ENCODE peak calls at places on chromosomes 3 and 15, in four cellular contexts. G, F, H and C are unnamed samples.

GRCh38 chr3:97131476-97131875 is 317.1 kb downstream of the EPHA6 start:
- DNase-seq in G (no peak), H (no peak), F (no peak), C (no peak)

GRCh38 chr3:171134170-171134569 is 107.7 kb upstream of the SLC2A2 start:
- DNase-seq in F (no peak), G (no peak), H (no peak), C (no peak)

GRCh38 chr15:41873711-41874110 is 20.1 kb downstream of the SPTBN5 start:
- DNase-seq in F (no peak), G (no peak), H (no peak), C (no peak)

GRCh38 chr3:61733866-61734265 is 172.5 kb downstream of the PTPRG start:
- DNase-seq in F (no peak), G (no peak), H (no peak), C (no peak)

GRCh38 chr3:142863010-142863787 is 25.7 kb downstream of the PCOLCE2 start:
- DNase-seq in H (no peak), G (no peak), F (no peak), C (no peak)

GRCh38 chr15:99932676-99933402 is 199.6 kb upstream of the LYSMD4 start:
- DNase-seq in H (no peak), G (no peak), F (no peak), C (no peak)

GRCh38 chr3:123392871-123393620 is 55.8 kb downstream of the ADCY5 start:
- DNase-seq in H (no peak), G (no peak), F (no peak), C (no peak)

GRCh38 chr3:104628185-104628789 is 738.4 kb upstream of the ALCAM start:
- DNase-seq in F (no peak), H (peak; percentile 34), G (no peak), C (peak; percentile 12)

GRCh38 chr3:160804762-160805161 is 48.7 kb downstream of the PPM1L start:
- DNase-seq in H (no peak), F (no peak), G (no peak), C (no peak)

GRCh38 chr15:42085236-42085605 is 9.1 kb downstream of the PLA2G4D start:
- DNase-seq in F (peak; percentile 58), G (no peak), H (no peak), C (no peak)

GRCh38 chr15:77024273-77025065 is 29.5 kb downstream of the PSTPIP1 start:
- DNase-seq in G (no peak), H (peak; percentile 91), F (peak; percentile 84), C (peak; percentile 26)

GRCh38 chr3:73188707-73189106 is 127.2 kb downstream of the EBLN2 start:
- DNase-seq in G (no peak), F (no peak), H (no peak), C (no peak)

GRCh38 chr3:165669967-165670366 is 167.3 kb downstream of the BCHE start:
- DNase-seq in H (no peak), F (no peak), G (no peak), C (no peak)

GRCh38 chr15:22811640-22812039 is 25.2 kb downstream of the NIPA1 start:
- DNase-seq in H (peak; percentile 10), G (no peak), F (no peak), C (no peak)

GRCh38 chr3:128226794-128227399 is 73.6 kb downstream of the EEFSEC start:
- DNase-seq in H (peak; percentile 84), G (no peak), F (no peak), C (peak; percentile 14)

GRCh38 chr3:39965997-39966396 is 156.6 kb downstream of the MYRIP start:
- DNase-seq in F (no peak), H (no peak), G (no peak), C (no peak)

GRCh38 chr3:46674031-46674592 is 19.4 kb downstream of the ALS2CL start:
- DNase-seq in G (no peak), H (peak; percentile 40), F (peak; percentile 28), C (peak; percentile 27)

GRCh38 chr15:81296673-81297072 is 27.3 kb downstream of the STARD5 start:
- DNase-seq in H (no peak), F (peak; percentile 72), G (no peak), C (peak; percentile 95)

GRCh38 chr3:50317303-50317702 is 5.2 kb downstream of the HYAL2 start:
- DNase-seq in H (no peak), F (peak; percentile 73), G (no peak), C (no peak)

GRCh38 chr3:53269888-53270880 is 14.4 kb upstream of the TKT start:
- DNase-seq in H (peak; percentile 54), F (peak; percentile 92), G (no peak), C (peak; percentile 78)

GRCh38 chr3:80308637-80309036 is 540.8 kb upstream of the ROBO1 start:
- DNase-seq in F (no peak), G (no peak), H (no peak), C (no peak)

GRCh38 chr3:49353022-49353421 is 5.1 kb downstream of the GPX1 start:
- DNase-seq in H (no peak), G (no peak), F (no peak), C (no peak)

GRCh38 chr3:120648290-120648689 is 33.7 kb downstream of the HGD start:
- DNase-seq in F (no peak), H (no peak), G (no peak), C (no peak)

GRCh38 chr3:40719660-40720287 is 195.0 kb downstream of the ZNF621 start:
- DNase-seq in H (no peak), G (no peak), F (no peak), C (peak; percentile 15)

GRCh38 chr3:32969656-32970055 is 18.2 kb downstream of the CCR4 start:
- DNase-seq in F (no peak), G (no peak), H (no peak), C (no peak)

GRCh38 chr3:197327701-197328100 is 29.3 kb upstream of the DLG1 start:
- DNase-seq in F (no peak), H (no peak), G (no peak), C (peak; percentile 20)

GRCh38 chr15:83475551-83475950 is 28.4 kb downstream of the SH3GL3 start:
- DNase-seq in G (no peak), F (no peak), H (no peak), C (no peak)

GRCh38 chr3:51722362-51722761 is 15.5 kb downstream of the GRM2 start:
- DNase-seq in G (no peak), H (no peak), F (no peak), C (peak; percentile 16)

GRCh38 chr3:11810276-11810675 is 36.4 kb downstream of the TAMM41 start:
- DNase-seq in G (no peak), F (no peak), H (no peak), C (no peak)

GRCh38 chr15:51131596-51132290 is 37.0 kb upstream of the TNFAIP8L3 start:
- DNase-seq in H (no peak), F (no peak), G (no peak), C (no peak)

GRCh38 chr15:67097424-67097823 is 32.0 kb downstream of the SMAD3 start:
- DNase-seq in H (no peak), G (no peak), F (no peak), C (no peak)

GRCh38 chr15:38549222-38549621 is 15.4 kb downstream of the RASGRP1 start:
- DNase-seq in H (no peak), F (no peak), G (no peak), C (no peak)

GRCh38 chr15:74171965-74172541 is 1.5 kb upstream of the ISLR start:
- DNase-seq in F (no peak), H (no peak), G (no peak), C (no peak)

GRCh38 chr15:38486946-38487345 is 33.0 kb downstream of the FAM98B start:
- DNase-seq in H (no peak), G (no peak), F (no peak), C (no peak)

GRCh38 chr15:101028321-101028720 is 109.2 kb downstream of the LRRK1 start:
- DNase-seq in H (no peak), G (no peak), F (no peak), C (no peak)

GRCh38 chr3:45775571-45776290 is 20.6 kb downstream of the SLC6A20 start:
- DNase-seq in F (no peak), H (no peak), G (no peak), C (no peak)

GRCh38 chr3:144127700-144128099 is 156.1 kb downstream of the DIPK2A start:
- DNase-seq in H (no peak), F (no peak), G (no peak), C (no peak)

GRCh38 chr15:33098082-33099058 is 96.1 kb downstream of the FMN1 start:
- DNase-seq in G (no peak), H (no peak), F (no peak), C (no peak)